ENCODE peak calls at places on chromosomes 11 and 22, in five cellular contexts. G is sigmoid colon, A is prostate gland, U is MM.1S, H is uterus. R is an unnamed sample.

GRCh38 chr11:16924826-16925494 is 89.3 kb downstream of the PLEKHA7 start:
- DNase-seq in G (peak; percentile 74), A (peak; percentile 79), U (no peak), H (peak; percentile 23), R (no peak)

GRCh38 chr22:28759861-28760560 is 12.5 kb upstream of the CCDC117 start:
- DNase-seq in G (no peak), A (no peak), U (peak; percentile 13), H (no peak), R (no peak)

GRCh38 chr11:104668797-104669463 is 229.3 kb downstream of the CASP12 start:
- DNase-seq in G (no peak), A (no peak), U (peak; percentile 50), H (no peak), R (no peak)

GRCh38 chr22:23431337-23432072 is 148.6 kb downstream of the IGLL1 start:
- DNase-seq in G (no peak), A (no peak), U (no peak), H (no peak), R (no peak)

GRCh38 chr11:19557720-19558140 is 154.9 kb upstream of the NAV2 start:
- DNase-seq in G (peak; percentile 91), A (peak; percentile 72), U (peak; percentile 49), H (peak; percentile 71), R (peak; percentile 59)

GRCh38 chr11:111978028-111978771 is 41.1 kb downstream of the DIXDC1 start:
- DNase-seq in G (peak; percentile 90), A (peak; percentile 85), U (no peak), H (peak; percentile 73), R (no peak)

GRCh38 chr11:95088946-95089619 is 563 bp upstream of the ENDOD1 start:
- DNase-seq in G (no peak), A (no peak), U (peak; percentile 81), H (no peak), R (no peak)

GRCh38 chr22:42275970-42276369 is 5.5 kb upstream of the TCF20 start:
- DNase-seq in G (peak; percentile 27), A (no peak), U (no peak), H (no peak), R (no peak)

GRCh38 chr11:6418199-6418957 is 516 bp downstream of the APBB1 start:
- DNase-seq in G (no peak), A (no peak), U (no peak), H (peak; percentile 40), R (no peak)

GRCh38 chr11:120331301-120331966 is 4.8 kb upstream of the ARHGEF12 start:
- DNase-seq in G (no peak), A (no peak), U (no peak), H (no peak), R (no peak)

GRCh38 chr11:67382481-67383136 is 9.2 kb upstream of the RAD9A start:
- DNase-seq in G (peak; percentile 90), A (peak; percentile 79), U (peak; percentile 71), H (peak; percentile 85), R (peak; percentile 79)

GRCh38 chr11:57798905-57799559 is 37.4 kb downstream of the CTNND1 start:
- DNase-seq in G (no peak), A (peak; percentile 77), U (no peak), H (no peak), R (no peak)

GRCh38 chr11:22792497-22792896 is 37.1 kb downstream of the SVIP start:
- DNase-seq in G (no peak), A (no peak), U (no peak), H (no peak), R (no peak)

GRCh38 chr22:49181942-49182341 is 645.7 kb downstream of the BRD1 start:
- DNase-seq in G (no peak), A (no peak), U (no peak), H (no peak), R (no peak)
- H3K9me3 ChIP-seq in G (no peaks in the 10 kb centered on the region), A (no peaks in the 10 kb centered on the region), U (no peaks in the 10 kb centered on the region), H (no peaks in the 10 kb centered on the region), R (no peaks in the 10 kb centered on the region)

GRCh38 chr22:16721969-16722368 is 103.2 kb downstream of the XKR3 start:
- DNase-seq in G (no peak), A (no peak), U (no peak), H (no peak), R (no peak)
- H3K9me3 ChIP-seq in G (no peaks in the 10 kb centered on the region), A (no peaks in the 10 kb centered on the region), U (no peaks in the 10 kb centered on the region), H (no peaks in the 10 kb centered on the region), R (no peaks in the 10 kb centered on the region)

GRCh38 chr22:49094151-49094550 is 733.5 kb downstream of the BRD1 start:
- DNase-seq in G (no peak), A (no peak), U (no peak), H (no peak), R (no peak)
- H3K9me3 ChIP-seq in G (no peaks in the 10 kb centered on the region), A (no peaks in the 10 kb centered on the region), U (no peaks in the 10 kb centered on the region), H (no peaks in the 10 kb centered on the region), R (no peaks in the 10 kb centered on the region)

GRCh38 chr22:48422900-48423480 is 1404.7 kb downstream of the BRD1 start:
- DNase-seq in G (no peak), A (no peak), U (no peak), H (no peak), R (no peak)

GRCh38 chr22:48423481-48423901 is 1404.2 kb downstream of the BRD1 start:
- DNase-seq in G (no peak), A (no peak), U (no peak), H (no peak), R (no peak)

GRCh38 chr22:48424661-48425060 is 1403.0 kb downstream of the BRD1 start:
- DNase-seq in G (no peak), A (no peak), U (no peak), H (no peak), R (no peak)

GRCh38 chr22:48425091-48425506 is 1402.6 kb downstream of the BRD1 start:
- DNase-seq in G (no peak), A (no peak), U (no peak), H (no peak), R (no peak)

GRCh38 chr22:48424201-48424627 is 1403.5 kb downstream of the BRD1 start:
- DNase-seq in G (no peak), A (no peak), U (no peak), H (no peak), R (no peak)
- H3K9me3 ChIP-seq in G (no peaks in the 10 kb centered on the region), A (no peaks in the 10 kb centered on the region), U (no peaks in the 10 kb centered on the region), H (no peaks in the 10 kb centered on the region), R (no peaks in the 10 kb centered on the region)

GRCh38 chr22:47589271-47590250 is 827.1 kb downstream of the TBC1D22A start:
- DNase-seq in G (peak; percentile 57), A (no peak), U (no peak), H (no peak), R (no peak)
- H3K9me3 ChIP-seq in G (no peaks in the 10 kb centered on the region), A (no peaks in the 10 kb centered on the region), U (no peaks in the 10 kb centered on the region), H (no peaks in the 10 kb centered on the region), R (no peaks in the 10 kb centered on the region)

GRCh38 chr11:55106391-55106790 is 155.6 kb upstream of the TRIM48 start:
- DNase-seq in G (no peak), A (no peak), U (no peak), H (no peak), R (no peak)
- H3K9me3 ChIP-seq in G (peaks cover 2% of the 10 kb centered on the region), A (no peaks in the 10 kb centered on the region), U (no peaks in the 10 kb centered on the region), H (no peaks in the 10 kb centered on the region), R (no peaks in the 10 kb centered on the region)

GRCh38 chr11:106624377-106624776 is 393.9 kb downstream of the GUCY1A2 start:
- DNase-seq in G (no peak), A (no peak), U (no peak), H (no peak), R (no peak)

GRCh38 chr11:106621479-106621878 is 396.8 kb downstream of the GUCY1A2 start:
- DNase-seq in G (no peak), A (no peak), U (no peak), H (no peak), R (no peak)

GRCh38 chr11:106627694-106628093 is 390.6 kb downstream of the GUCY1A2 start:
- DNase-seq in G (no peak), A (no peak), U (no peak), H (no peak), R (no peak)

GRCh38 chr11:106625566-106625965 is 392.7 kb downstream of the GUCY1A2 start:
- DNase-seq in G (no peak), A (no peak), U (no peak), H (no peak), R (no peak)
- H3K9me3 ChIP-seq in G (no peaks in the 10 kb centered on the region), A (no peaks in the 10 kb centered on the region), U (no peaks in the 10 kb centered on the region), H (no peaks in the 10 kb centered on the region), R (no peaks in the 10 kb centered on the region)

GRCh38 chr22:48630444-48630777 is 1197.3 kb downstream of the BRD1 start:
- DNase-seq in G (no peak), A (no peak), U (no peak), H (no peak), R (no peak)

GRCh38 chr22:48627203-48627602 is 1200.5 kb downstream of the BRD1 start:
- DNase-seq in G (no peak), A (no peak), U (no peak), H (no peak), R (no peak)

GRCh38 chr22:48629631-48630443 is 1197.8 kb downstream of the BRD1 start:
- DNase-seq in G (no peak), A (no peak), U (no peak), H (no peak), R (no peak)

GRCh38 chr22:48627966-48628365 is 1199.7 kb downstream of the BRD1 start:
- DNase-seq in G (no peak), A (no peak), U (no peak), H (no peak), R (no peak)

DNA sequence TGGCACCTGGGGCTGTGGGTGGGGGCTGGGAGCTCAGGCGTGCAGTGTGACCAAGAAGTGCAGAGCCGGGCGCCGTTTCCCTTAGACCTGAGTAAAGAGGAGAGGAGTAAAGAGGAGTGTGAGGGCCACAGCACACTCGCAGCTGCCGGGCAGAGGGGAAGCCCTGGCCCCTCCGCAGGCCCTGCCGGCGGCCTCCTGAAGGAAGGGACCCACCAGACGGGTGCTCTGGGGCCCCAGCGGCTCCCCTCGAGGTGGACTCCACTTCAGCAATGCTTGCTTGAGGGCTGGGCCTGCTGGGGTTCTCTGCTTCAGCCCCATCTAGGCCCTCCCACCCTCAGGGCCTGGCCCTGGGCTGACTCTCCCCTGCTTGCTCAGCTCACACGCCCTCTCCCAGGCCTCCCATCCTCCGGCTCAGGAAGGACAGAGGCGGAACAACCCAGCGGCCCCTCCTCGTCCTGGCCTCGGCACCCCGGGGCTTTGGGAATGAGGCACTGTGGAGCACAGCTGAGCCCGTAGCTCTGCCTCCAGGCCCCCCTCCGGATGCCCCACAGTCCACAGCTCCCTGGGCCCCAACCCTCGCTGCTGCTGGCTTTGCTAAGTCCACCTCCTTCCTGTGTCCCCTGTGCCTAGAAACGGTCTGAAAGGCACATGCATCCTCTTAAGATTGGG is 1198.6 kb downstream of the BRD1 start:
- DNase-seq in G (no peak), A (no peak), U (no peak), H (no peak), R (no peak)
- H3K9me3 ChIP-seq in G (no peaks in the 10 kb centered on the region), A (no peaks in the 10 kb centered on the region), U (no peaks in the 10 kb centered on the region), H (no peaks in the 10 kb centered on the region), R (no peaks in the 10 kb centered on the region)

GRCh38 chr22:32571764-32572163 is 97.2 kb downstream of the FBXO7 start:
- DNase-seq in G (peak; percentile 30), A (no peak), U (peak; percentile 12), H (no peak), R (no peak)
- H3K9me3 ChIP-seq in G (no peaks in the 10 kb centered on the region), A (no peaks in the 10 kb centered on the region), U (no peaks in the 10 kb centered on the region), H (no peaks in the 10 kb centered on the region), R (no peaks in the 10 kb centered on the region)